ENCODE peak calls at places on chromosomes 3 and 15, in five cellular contexts. P, W, Y, K and Q are unnamed samples.

GRCh38 chr3:86973440-86973839 is 17.5 kb downstream of the VGLL3 start:
- DNase-seq in W (no peak), Y (no peak), K (no peak), P (no peak), Q (no peak)

GRCh38 chr3:15121936-15122335 is 23.0 kb upstream of the RBSN start:
- DNase-seq in Y (no peak), P (no peak), K (no peak), W (no peak), Q (no peak)

GRCh38 chr15:74869726-74870407 is 3.3 kb downstream of the SCAMP2 start:
- DNase-seq in K (peak), W (no peak), Y (no peak), P (no peak), Q (no peak)

GRCh38 chr3:182027366-182027765 is 315.6 kb downstream of the SOX2 start:
- DNase-seq in Y (no peak), K (no peak), P (no peak), W (no peak), Q (no peak)

GRCh38 chr3:138180375-138181029 is 5.8 kb upstream of the DBR1 start:
- DNase-seq in W (no peak), Y (peak), K (no peak), P (no peak), Q (peak)

GRCh38 chr3:138786788-138787276 is 47.9 kb downstream of the PIK3CB start:
- DNase-seq in P (no peak), W (no peak), Y (peak), K (no peak), Q (no peak)

GRCh38 chr15:75195766-75196241 is 5.9 kb upstream of the C15orf39 start:
- DNase-seq in P (no peak), W (no peak), K (no peak), Y (no peak), Q (no peak)

GRCh38 chr3:133025546-133025945 is 12.6 kb upstream of the TMEM108 start:
- DNase-seq in W (no peak), P (no peak), K (no peak), Y (no peak), Q (no peak)

GRCh38 chr3:56339671-56340070 is 128.6 kb downstream of the ERC2 start:
- DNase-seq in P (no peak), W (no peak), Y (no peak), K (no peak), Q (no peak)

GRCh38 chr3:186909078-186909853 is 21.1 kb upstream of the ST6GAL1 start:
- DNase-seq in K (no peak), W (no peak), P (no peak), Y (peak), Q (no peak)

GRCh38 chr3:7568526-7569184 is 707.7 kb downstream of the GRM7 start:
- DNase-seq in Y (no peak), P (no peak), W (no peak), K (no peak), Q (no peak)

GRCh38 chr15:74541494-74542191 is 623 bp downstream of the ARID3B start:
- DNase-seq in W (peak), P (peak), K (peak), Y (peak), Q (peak)

GRCh38 chr3:84980011-84980410 is 21.2 kb downstream of the CADM2 start:
- DNase-seq in P (no peak), Y (no peak), K (no peak), W (no peak), Q (no peak)

GRCh38 chr3:4906107-4906621 is 73.1 kb upstream of the BHLHE40 start:
- DNase-seq in P (peak), W (no peak), K (no peak), Y (no peak), Q (no peak)

GRCh38 chr15:31309893-31310606 is 16.6 kb upstream of the KLF13 start:
- DNase-seq in K (no peak), Y (no peak), P (no peak), W (peak), Q (no peak)

GRCh38 chr3:195258449-195259145 is 12.4 kb downstream of the XXYLT1 start:
- DNase-seq in Y (peak), W (peak), P (no peak), K (no peak), Q (no peak)

GRCh38 chr15:67172172-67172571 is 82.3 kb downstream of the AAGAB start:
- DNase-seq in K (no peak), P (no peak), W (no peak), Y (no peak), Q (no peak)

GRCh38 chr15:71151061-71151460 is 35.8 kb downstream of the THSD4 start:
- DNase-seq in W (no peak), P (no peak), K (no peak), Y (no peak), Q (no peak)
- TF ChIP-seq SUZ12 in W (no peak), P (no peak), K (no peak), Y (no peak), Q (no peak)

GRCh38 chr3:31959951-31960792 is 20.9 kb downstream of the OSBPL10 start:
- DNase-seq in P (peak), W (peak), K (no peak), Y (no peak), Q (no peak)
- TF ChIP-seq SUZ12 in P (no peak), W (no peak), K (no peak), Y (no peak), Q (no peak)

GRCh38 chr3:82222401-82222800 is 461.0 kb upstream of the GBE1 start:
- DNase-seq in Y (no peak), K (no peak), W (no peak), P (no peak), Q (no peak)

GRCh38 chr3:82229397-82229796 is 468.0 kb upstream of the GBE1 start:
- DNase-seq in P (no peak), W (no peak), K (peak), Y (no peak), Q (no peak)

DNA sequence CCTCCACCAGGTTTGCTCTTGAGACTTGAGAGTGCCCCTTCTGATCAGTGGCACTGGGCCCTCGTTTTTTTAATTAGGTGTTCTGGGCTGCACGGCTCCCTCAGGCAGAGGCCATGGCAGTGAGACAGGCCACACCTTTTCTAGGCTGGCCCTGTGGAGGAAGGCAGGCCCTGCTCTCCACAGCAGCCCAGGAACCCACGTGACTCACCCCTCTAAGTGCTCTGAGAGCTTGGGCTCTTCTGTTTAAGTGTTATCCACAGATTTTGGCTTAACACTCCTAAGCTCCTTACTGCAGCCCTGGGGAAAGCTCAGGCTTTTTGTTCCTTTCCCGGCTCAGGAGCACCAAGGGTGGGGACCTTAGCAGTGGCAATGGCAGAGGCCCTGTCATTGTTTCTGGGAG is 463.2 kb upstream of the GBE1 start:
- DNase-seq in P (no peak), Y (no peak), K (no peak), W (no peak), Q (no peak)
- TF ChIP-seq SUZ12 in P (no peak), Y (no peak), K (no peak), W (no peak), Q (no peak)

GRCh38 chr3:99706410-99706809 is 68.0 kb downstream of the COL8A1 start:
- DNase-seq in W (no peak), P (no peak), K (no peak), Y (no peak), Q (no peak)
- TF ChIP-seq SUZ12 in W (no peak), P (no peak), K (no peak), Y (no peak), Q (no peak)